ENCODE peak calls at places on chromosome 15, in four cellular contexts. K is fibroblast of pulmonary artery, I is HL-60, J is astrocyte of the spinal cord. N is an unnamed sample.

GRCh38 chr15:84981711-84982300 is at the start of gene PDE8A:
- DNase-seq in K (peak; percentile 52), I (peak; percentile 15), J (no peak), N (no peak)

GRCh38 chr15:41940441-41940857 is 31.9 kb downstream of the EHD4 start:
- DNase-seq in K (peak; percentile 77), I (no peak), J (peak; percentile 82), N (no peak)

GRCh38 chr15:29938701-29939340 is 116.6 kb upstream of the TJP1 start:
- DNase-seq in K (no peak), I (no peak), J (no peak), N (no peak)

GRCh38 chr15:68650901-68651709 is 72.3 kb downstream of the CORO2B start:
- DNase-seq in K (no peak), I (no peak), J (no peak), N (no peak)

GRCh38 chr15:94177112-94177511 is 54.2 kb upstream of the MCTP2 start:
- DNase-seq in K (no peak), I (peak; percentile 43), J (peak; percentile 3), N (no peak)

GRCh38 chr15:98330692-98331435 is 317.5 kb upstream of the IGF1R start:
- DNase-seq in K (no peak), I (no peak), J (no peak), N (no peak)

GRCh38 chr15:91411570-91411969 is 311.5 kb downstream of the SV2B start:
- DNase-seq in K (no peak), I (peak; percentile 12), J (no peak), N (no peak)

GRCh38 chr15:75673426-75674247 is 25.9 kb downstream of the SNX33 start:
- DNase-seq in K (peak; percentile 88), I (no peak), J (peak; percentile 66), N (no peak)

GRCh38 chr15:98850991-98851776 is 156.4 kb downstream of the PGPEP1L start:
- DNase-seq in K (peak; percentile 80), I (peak; percentile 57), J (peak; percentile 73), N (no peak)

GRCh38 chr15:34664418-34664817 is 81.0 kb upstream of the GOLGA8B start:
- DNase-seq in K (no peak), I (no peak), J (no peak), N (no peak)

GRCh38 chr15:70923311-70924080 is 30.9 kb downstream of the LRRC49 start:
- DNase-seq in K (peak; percentile 77), I (no peak), J (no peak), N (no peak)

GRCh38 chr15:31303434-31304073 is 23.1 kb upstream of the KLF13 start:
- DNase-seq in K (no peak), I (no peak), J (no peak), N (no peak)

GRCh38 chr15:88736204-88736603 is 67.0 kb upstream of the ACAN start:
- DNase-seq in K (no peak), I (no peak), J (no peak), N (no peak)

GRCh38 chr15:30882861-30883433 is 20.8 kb upstream of the FAN1 start:
- DNase-seq in K (peak; percentile 5), I (no peak), J (no peak), N (no peak)

GRCh38 chr15:55937040-55937439 is 56.4 kb downstream of the NEDD4 start:
- DNase-seq in K (peak; percentile 80), I (no peak), J (peak; percentile 41), N (no peak)

GRCh38 chr15:75720787-75721461 is 8.3 kb upstream of the CSPG4 start:
- DNase-seq in K (peak; percentile 14), I (no peak), J (peak; percentile 39), N (no peak)

GRCh38 chr15:81161215-81161673 is 27.2 kb downstream of the CFAP161 start:
- DNase-seq in K (no peak), I (no peak), J (no peak), N (no peak)

GRCh38 chr15:42065008-42065407 is 29.4 kb downstream of the PLA2G4D start:
- DNase-seq in K (no peak), I (no peak), J (no peak), N (no peak)

GRCh38 chr15:88911766-88912118 is 1.4 kb downstream of the MFGE8 start:
- DNase-seq in K (no peak), I (no peak), J (no peak), N (no peak)

GRCh38 chr15:91521996-91522395 is 331.5 kb upstream of the SLCO3A1 start:
- DNase-seq in K (peak; percentile 18), I (no peak), J (peak; percentile 58), N (no peak)

GRCh38 chr15:99437315-99438221 is 128.2 kb upstream of the MEF2A start:
- DNase-seq in K (no peak), I (no peak), J (no peak), N (peak; percentile 70)

GRCh38 chr15:68578960-68579935 is at the start of gene CORO2B:
- DNase-seq in K (peak; percentile 50), I (no peak), J (peak; percentile 63), N (peak; percentile 87)

GRCh38 chr15:96041982-96042733 is 288.3 kb upstream of the NR2F2 start:
- DNase-seq in K (no peak), I (no peak), J (no peak), N (no peak)

GRCh38 chr15:100057281-100057680 is 284.5 kb downstream of the ADAMTS17 start:
- DNase-seq in K (no peak), I (no peak), J (no peak), N (no peak)

GRCh38 chr15:68640791-68641331 is 62.1 kb downstream of the CORO2B start:
- DNase-seq in K (no peak), I (no peak), J (no peak), N (no peak)

GRCh38 chr15:68580883-68581155 is 2.0 kb downstream of the CORO2B start:
- DNase-seq in K (no peak), I (no peak), J (no peak), N (peak; percentile 20)

GRCh38 chr15:80641384-80641783 is 53.7 kb upstream of the ABHD17C start:
- DNase-seq in K (no peak), I (no peak), J (no peak), N (no peak)

GRCh38 chr15:53506370-53506769 is 253.1 kb downstream of the WDR72 start:
- DNase-seq in K (no peak), I (no peak), J (no peak), N (no peak)

GRCh38 chr15:82810061-82810862 is 834 bp downstream of the WHAMM start:
- DNase-seq in K (peak; percentile 76), I (no peak), J (peak; percentile 49), N (no peak)

GRCh38 chr15:93182806-93183205 is 93.8 kb upstream of the RGMA start:
- DNase-seq in K (no peak), I (no peak), J (no peak), N (no peak)

GRCh38 chr15:75450307-75451201 is 936 bp downstream of the SIN3A start:
- DNase-seq in K (peak; percentile 97), I (peak; percentile 95), J (peak; percentile 99), N (peak; percentile 98)

GRCh38 chr15:25236143-25236860 is 202.5 kb downstream of the UBE3A start:
- DNase-seq in K (no peak), I (no peak), J (no peak), N (peak; percentile 34)

GRCh38 chr15:101156509-101157159 is 95.2 kb downstream of the CHSY1 start:
- DNase-seq in K (no peak), I (no peak), J (peak; percentile 66), N (no peak)

GRCh38 chr15:65595960-65596359 is 15.0 kb downstream of the INTS14 start:
- DNase-seq in K (peak; percentile 27), I (no peak), J (no peak), N (no peak)
- TF ChIP-seq CTCF in K (peak; percentile 32), I (no peak), J (peak; percentile 31), N (peak; percentile 60)

GRCh38 chr15:65869127-65869953 is at the start of gene RAB11A:
- DNase-seq in K (peak; percentile 97), I (peak; percentile 88), J (peak; percentile 97), N (peak; percentile 99)
- TF ChIP-seq CTCF in K (peak; percentile 23), I (no peak), J (peak; percentile 33), N (peak; percentile 74)

GRCh38 chr15:63169796-63170195 is 12.5 kb upstream of the RPS27L start:
- DNase-seq in K (no peak), I (no peak), J (no peak), N (no peak)

GRCh38 chr15:63165166-63165859 is 8.0 kb upstream of the RPS27L start:
- DNase-seq in K (no peak), I (no peak), J (no peak), N (no peak)

GRCh38 chr15:63160638-63161037 is 3.4 kb upstream of the RPS27L start:
- DNase-seq in K (no peak), I (no peak), J (no peak), N (no peak)

GRCh38 chr15:63166219-63166618 is 8.9 kb upstream of the RPS27L start:
- DNase-seq in K (peak; percentile 35), I (no peak), J (no peak), N (no peak)
- TF ChIP-seq CTCF in K (peak; percentile 8), I (no peak), J (no peak), N (peak; percentile 48)

DNA sequence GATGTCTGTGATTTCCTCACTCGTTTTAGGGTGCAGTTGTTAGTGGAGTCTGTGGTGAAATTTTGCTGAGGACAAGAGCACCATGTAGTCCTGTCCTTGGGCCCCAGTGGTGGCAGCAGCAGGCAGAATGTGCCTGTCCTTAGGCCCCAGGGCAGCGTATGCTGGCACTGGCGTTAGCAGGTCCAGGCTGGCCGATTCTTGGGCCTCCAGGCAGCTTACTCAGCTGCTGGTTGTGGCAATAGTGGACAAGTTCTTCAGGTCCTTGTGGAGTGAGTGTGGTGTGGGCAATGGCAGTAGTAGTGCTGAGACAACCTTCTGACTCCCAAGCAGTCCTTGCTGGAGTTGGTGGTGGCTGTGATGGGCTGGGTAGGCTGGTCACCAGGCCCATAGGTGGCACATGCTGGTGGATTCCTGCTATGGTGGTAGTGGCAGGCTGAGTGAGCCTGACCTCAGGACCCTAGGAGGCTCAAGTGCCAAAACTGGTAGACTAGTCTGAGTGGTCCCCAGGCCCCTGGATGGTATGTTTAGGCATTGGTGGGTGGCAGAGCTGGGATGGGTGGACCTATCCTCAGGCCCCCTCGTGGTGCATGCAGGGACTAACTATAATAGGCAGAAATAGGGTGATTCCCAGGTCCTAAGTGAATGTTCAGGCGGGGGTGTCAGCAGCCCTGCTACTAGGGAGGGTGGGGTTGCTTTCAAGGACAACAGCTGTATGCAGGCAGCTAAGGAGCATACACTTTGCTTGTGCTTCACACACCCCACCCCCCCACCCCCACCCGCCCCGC is 56.3 kb downstream of the TNFAIP8L3 start:
- DNase-seq in K (no peak), I (no peak), J (no peak), N (no peak)
- TF ChIP-seq CTCF in K (no peak), I (no peak), J (no peak), N (no peak)

GRCh38 chr15:49521802-49522201 is 98.8 kb downstream of the FGF7 start:
- DNase-seq in K (peak; percentile 36), I (no peak), J (no peak), N (no peak)
- TF ChIP-seq CTCF in K (peak; percentile 29), I (no peak), J (no peak), N (peak; percentile 30)

DNA sequence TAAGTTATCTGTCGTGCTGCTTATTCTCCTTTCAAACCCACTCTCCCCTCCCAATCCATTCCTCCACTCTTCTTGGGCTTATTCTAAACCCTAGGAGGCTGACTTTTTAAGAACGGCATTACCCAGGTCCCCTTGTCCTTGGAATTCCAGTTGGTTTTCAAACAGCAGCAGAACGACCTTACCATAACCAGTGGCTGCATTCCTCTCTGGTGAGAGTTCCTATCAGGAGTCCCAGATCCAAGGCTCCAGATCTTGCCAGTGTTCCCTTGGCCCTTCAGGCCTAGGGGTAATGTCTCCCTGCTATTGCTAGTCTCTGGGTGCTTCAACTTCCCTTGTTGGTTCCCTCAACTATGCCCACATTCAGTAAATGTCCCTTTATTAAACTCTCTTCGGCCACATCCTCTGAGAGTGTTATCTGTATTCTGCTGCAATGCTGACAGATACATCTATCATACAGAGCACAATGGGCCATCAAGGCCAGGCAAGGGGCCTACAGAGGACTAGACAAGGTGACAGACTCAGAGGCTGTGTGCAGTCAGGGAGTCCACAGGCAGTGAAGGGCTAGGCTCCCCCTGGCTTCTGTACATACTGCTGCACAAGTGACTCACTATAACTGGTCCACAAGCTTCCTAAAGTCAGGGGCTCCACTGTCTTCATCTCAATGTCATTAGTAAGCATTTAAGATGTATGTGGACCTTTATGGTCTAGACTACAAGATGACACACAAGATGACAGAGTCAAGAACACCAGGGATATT is 10.1 kb downstream of the LYSMD2 start:
- DNase-seq in K (no peak), I (no peak), J (no peak), N (no peak)
- TF ChIP-seq CTCF in K (peak; percentile 41), I (no peak), J (peak; percentile 41), N (no peak)

N was measured in chondrocyte.